ENCODE peak calls at places on chromosome X, in seven cellular contexts. One of them, this sample, is unnamed.

GRCh38 chrX:128992107-128992971 is 531.0 kb downstream of the SMARCA1 start:
- DNase-seq in COR-L47: no peak
- DNase-seq in CD4-positive, alpha-beta T cell: no peak
- DNase-seq in stimulated activated CD4-positive, alpha-beta T cell treated with anti-CD3 and anti-CD28 coated beads, Interleukin-12 subunit alpha, Interleukin-12 subunit beta, amount 100 ng/mL, for 24 hours: no peak
- DNase-seq in left lung: no peak
- DNase-seq in GOT3: no peak
- DNase-seq in stimulated activated naive CD4-positive, alpha-beta T cell: no peak
- DNase-seq in this sample: no peak

GRCh38 chrX:111133389-111133788 is 37.4 kb downstream of the PAK3 start:
- DNase-seq in stimulated activated naive CD4-positive, alpha-beta T cell: no peak
- DNase-seq in stimulated activated CD4-positive, alpha-beta T cell treated with anti-CD3 and anti-CD28 coated beads, Interleukin-12 subunit alpha, Interleukin-12 subunit beta, amount 100 ng/mL, for 24 hours: no peak
- DNase-seq in GOT3: no peak
- DNase-seq in COR-L47: no peak
- DNase-seq in left lung: no peak
- DNase-seq in CD4-positive, alpha-beta T cell: no peak
- DNase-seq in this sample: no peak

GRCh38 chrX:15988661-15989603 is 134.3 kb upstream of the AP1S2 start:
- DNase-seq in stimulated activated naive CD4-positive, alpha-beta T cell: no peak
- DNase-seq in COR-L47: no peak
- DNase-seq in CD4-positive, alpha-beta T cell: no peak
- DNase-seq in GOT3: no peak
- DNase-seq in left lung: no peak
- DNase-seq in stimulated activated CD4-positive, alpha-beta T cell treated with anti-CD3 and anti-CD28 coated beads, Interleukin-12 subunit alpha, Interleukin-12 subunit beta, amount 100 ng/mL, for 24 hours: no peak
- DNase-seq in this sample: no peak

GRCh38 chrX:74421181-74422028 is at the start of gene SLC16A2:
- DNase-seq in left lung: peak; percentile 68
- DNase-seq in CD4-positive, alpha-beta T cell: peak; percentile 16
- DNase-seq in stimulated activated CD4-positive, alpha-beta T cell treated with anti-CD3 and anti-CD28 coated beads, Interleukin-12 subunit alpha, Interleukin-12 subunit beta, amount 100 ng/mL, for 24 hours: peak; percentile 17
- DNase-seq in COR-L47: no peak
- DNase-seq in GOT3: peak; percentile 20
- DNase-seq in stimulated activated naive CD4-positive, alpha-beta T cell: peak; percentile 13
- DNase-seq in this sample: peak; percentile 35

GRCh38 chrX:16212436-16212835 is 45.2 kb downstream of the MAGEB17 start:
- DNase-seq in stimulated activated CD4-positive, alpha-beta T cell treated with anti-CD3 and anti-CD28 coated beads, Interleukin-12 subunit alpha, Interleukin-12 subunit beta, amount 100 ng/mL, for 24 hours: no peak
- DNase-seq in COR-L47: no peak
- DNase-seq in stimulated activated naive CD4-positive, alpha-beta T cell: no peak
- DNase-seq in GOT3: no peak
- DNase-seq in left lung: no peak
- DNase-seq in CD4-positive, alpha-beta T cell: no peak
- DNase-seq in this sample: no peak

GRCh38 chrX:132940727-132941162 is 17.7 kb downstream of the HS6ST2 start:
- DNase-seq in stimulated activated CD4-positive, alpha-beta T cell treated with anti-CD3 and anti-CD28 coated beads, Interleukin-12 subunit alpha, Interleukin-12 subunit beta, amount 100 ng/mL, for 24 hours: no peak
- DNase-seq in left lung: no peak
- DNase-seq in stimulated activated naive CD4-positive, alpha-beta T cell: no peak
- DNase-seq in CD4-positive, alpha-beta T cell: no peak
- DNase-seq in COR-L47: no peak
- DNase-seq in GOT3: no peak
- DNase-seq in this sample: no peak

GRCh38 chrX:109049903-109050302 is 313.5 kb upstream of the IRS4 start:
- DNase-seq in stimulated activated naive CD4-positive, alpha-beta T cell: no peak
- DNase-seq in GOT3: no peak
- DNase-seq in COR-L47: no peak
- DNase-seq in CD4-positive, alpha-beta T cell: no peak
- DNase-seq in stimulated activated CD4-positive, alpha-beta T cell treated with anti-CD3 and anti-CD28 coated beads, Interleukin-12 subunit alpha, Interleukin-12 subunit beta, amount 100 ng/mL, for 24 hours: no peak
- DNase-seq in left lung: no peak
- DNase-seq in this sample: no peak

GRCh38 chrX:29890646-29891200 is 324.6 kb upstream of the MAGEB2 start:
- DNase-seq in GOT3: no peak
- DNase-seq in stimulated activated CD4-positive, alpha-beta T cell treated with anti-CD3 and anti-CD28 coated beads, Interleukin-12 subunit alpha, Interleukin-12 subunit beta, amount 100 ng/mL, for 24 hours: no peak
- DNase-seq in COR-L47: no peak
- DNase-seq in CD4-positive, alpha-beta T cell: no peak
- DNase-seq in stimulated activated naive CD4-positive, alpha-beta T cell: no peak
- DNase-seq in left lung: no peak
- DNase-seq in this sample: no peak

GRCh38 chrX:1809581-1809980 is 194.7 kb downstream of the ASMT start:
- DNase-seq in left lung: no peak
- DNase-seq in GOT3: no peak
- DNase-seq in COR-L47: no peak
- DNase-seq in CD4-positive, alpha-beta T cell: no peak
- DNase-seq in stimulated activated CD4-positive, alpha-beta T cell treated with anti-CD3 and anti-CD28 coated beads, Interleukin-12 subunit alpha, Interleukin-12 subunit beta, amount 100 ng/mL, for 24 hours: no peak
- DNase-seq in stimulated activated naive CD4-positive, alpha-beta T cell: no peak
- DNase-seq in this sample: no peak

GRCh38 chrX:68681443-68681941 is 34.0 kb downstream of the STARD8 start:
- DNase-seq in COR-L47: no peak
- DNase-seq in GOT3: peak; percentile 9
- DNase-seq in stimulated activated naive CD4-positive, alpha-beta T cell: no peak
- DNase-seq in CD4-positive, alpha-beta T cell: no peak
- DNase-seq in left lung: no peak
- DNase-seq in stimulated activated CD4-positive, alpha-beta T cell treated with anti-CD3 and anti-CD28 coated beads, Interleukin-12 subunit alpha, Interleukin-12 subunit beta, amount 100 ng/mL, for 24 hours: no peak
- DNase-seq in this sample: no peak

GRCh38 chrX:140712413-140713173 is 3.0 kb downstream of the LINC00632 start:
- DNase-seq in COR-L47: no peak
- DNase-seq in CD4-positive, alpha-beta T cell: no peak
- DNase-seq in stimulated activated CD4-positive, alpha-beta T cell treated with anti-CD3 and anti-CD28 coated beads, Interleukin-12 subunit alpha, Interleukin-12 subunit beta, amount 100 ng/mL, for 24 hours: no peak
- DNase-seq in stimulated activated naive CD4-positive, alpha-beta T cell: no peak
- DNase-seq in GOT3: no peak
- DNase-seq in left lung: peak; percentile 52
- DNase-seq in this sample: peak; percentile 38

GRCh38 chrX:16491461-16491860 is 158.5 kb upstream of the S100G start:
- DNase-seq in stimulated activated CD4-positive, alpha-beta T cell treated with anti-CD3 and anti-CD28 coated beads, Interleukin-12 subunit alpha, Interleukin-12 subunit beta, amount 100 ng/mL, for 24 hours: no peak
- DNase-seq in GOT3: no peak
- DNase-seq in stimulated activated naive CD4-positive, alpha-beta T cell: no peak
- DNase-seq in COR-L47: no peak
- DNase-seq in CD4-positive, alpha-beta T cell: no peak
- DNase-seq in left lung: no peak
- DNase-seq in this sample: no peak

GRCh38 chrX:136725446-136726104 is 55.2 kb downstream of the ARHGEF6 start:
- DNase-seq in CD4-positive, alpha-beta T cell: no peak
- DNase-seq in COR-L47: no peak
- DNase-seq in stimulated activated CD4-positive, alpha-beta T cell treated with anti-CD3 and anti-CD28 coated beads, Interleukin-12 subunit alpha, Interleukin-12 subunit beta, amount 100 ng/mL, for 24 hours: no peak
- DNase-seq in left lung: no peak
- DNase-seq in stimulated activated naive CD4-positive, alpha-beta T cell: no peak
- DNase-seq in GOT3: no peak
- DNase-seq in this sample: no peak

GRCh38 chrX:74015379-74016019 is 288.5 kb upstream of the ZCCHC13 start:
- DNase-seq in stimulated activated naive CD4-positive, alpha-beta T cell: peak; percentile 40
- DNase-seq in stimulated activated CD4-positive, alpha-beta T cell treated with anti-CD3 and anti-CD28 coated beads, Interleukin-12 subunit alpha, Interleukin-12 subunit beta, amount 100 ng/mL, for 24 hours: peak; percentile 29
- DNase-seq in GOT3: peak; percentile 1
- DNase-seq in COR-L47: peak; percentile 33
- DNase-seq in CD4-positive, alpha-beta T cell: peak; percentile 59
- DNase-seq in left lung: peak; percentile 45
- DNase-seq in this sample: peak; percentile 42

GRCh38 chrX:119512145-119512800 is 44.0 kb downstream of the SLC25A5 start:
- DNase-seq in GOT3: no peak
- DNase-seq in COR-L47: peak; percentile 70
- DNase-seq in stimulated activated naive CD4-positive, alpha-beta T cell: peak; percentile 1
- DNase-seq in CD4-positive, alpha-beta T cell: no peak
- DNase-seq in stimulated activated CD4-positive, alpha-beta T cell treated with anti-CD3 and anti-CD28 coated beads, Interleukin-12 subunit alpha, Interleukin-12 subunit beta, amount 100 ng/mL, for 24 hours: no peak
- DNase-seq in left lung: peak; percentile 68
- DNase-seq in this sample: no peak

GRCh38 chrX:123736333-123736921 is 3.6 kb upstream of the THOC2 start:
- DNase-seq in left lung: no peak
- DNase-seq in GOT3: no peak
- DNase-seq in stimulated activated naive CD4-positive, alpha-beta T cell: no peak
- DNase-seq in COR-L47: no peak
- DNase-seq in stimulated activated CD4-positive, alpha-beta T cell treated with anti-CD3 and anti-CD28 coated beads, Interleukin-12 subunit alpha, Interleukin-12 subunit beta, amount 100 ng/mL, for 24 hours: no peak
- DNase-seq in CD4-positive, alpha-beta T cell: no peak
- DNase-seq in this sample: no peak

GRCh38 chrX:15464704-15465103 is 28.4 kb downstream of the PIR start:
- DNase-seq in stimulated activated CD4-positive, alpha-beta T cell treated with anti-CD3 and anti-CD28 coated beads, Interleukin-12 subunit alpha, Interleukin-12 subunit beta, amount 100 ng/mL, for 24 hours: no peak
- DNase-seq in GOT3: no peak
- DNase-seq in stimulated activated naive CD4-positive, alpha-beta T cell: no peak
- DNase-seq in COR-L47: no peak
- DNase-seq in CD4-positive, alpha-beta T cell: no peak
- DNase-seq in left lung: no peak
- DNase-seq in this sample: no peak

GRCh38 chrX:32408389-32408788 is 803.0 kb downstream of the DMD start:
- DNase-seq in stimulated activated CD4-positive, alpha-beta T cell treated with anti-CD3 and anti-CD28 coated beads, Interleukin-12 subunit alpha, Interleukin-12 subunit beta, amount 100 ng/mL, for 24 hours: no peak
- DNase-seq in CD4-positive, alpha-beta T cell: no peak
- DNase-seq in left lung: no peak
- DNase-seq in COR-L47: peak; percentile 12
- DNase-seq in GOT3: no peak
- DNase-seq in stimulated activated naive CD4-positive, alpha-beta T cell: no peak
- DNase-seq in this sample: no peak

GRCh38 chrX:38335382-38335781 is 8.1 kb upstream of the RPGR start:
- DNase-seq in COR-L47: no peak
- DNase-seq in left lung: no peak
- DNase-seq in stimulated activated CD4-positive, alpha-beta T cell treated with anti-CD3 and anti-CD28 coated beads, Interleukin-12 subunit alpha, Interleukin-12 subunit beta, amount 100 ng/mL, for 24 hours: no peak
- DNase-seq in stimulated activated naive CD4-positive, alpha-beta T cell: no peak
- DNase-seq in GOT3: no peak
- DNase-seq in CD4-positive, alpha-beta T cell: no peak
- DNase-seq in this sample: no peak

GRCh38 chrX:38656350-38656915 is 95.1 kb downstream of the TSPAN7 start:
- DNase-seq in stimulated activated naive CD4-positive, alpha-beta T cell: no peak
- DNase-seq in COR-L47: no peak
- DNase-seq in GOT3: no peak
- DNase-seq in left lung: no peak
- DNase-seq in stimulated activated CD4-positive, alpha-beta T cell treated with anti-CD3 and anti-CD28 coated beads, Interleukin-12 subunit alpha, Interleukin-12 subunit beta, amount 100 ng/mL, for 24 hours: no peak
- DNase-seq in CD4-positive, alpha-beta T cell: no peak
- DNase-seq in this sample: no peak

GRCh38 chrX:110965409-110965808 is 130.6 kb upstream of the PAK3 start:
- DNase-seq in stimulated activated naive CD4-positive, alpha-beta T cell: no peak
- DNase-seq in stimulated activated CD4-positive, alpha-beta T cell treated with anti-CD3 and anti-CD28 coated beads, Interleukin-12 subunit alpha, Interleukin-12 subunit beta, amount 100 ng/mL, for 24 hours: no peak
- DNase-seq in left lung: no peak
- DNase-seq in CD4-positive, alpha-beta T cell: no peak
- DNase-seq in COR-L47: no peak
- DNase-seq in GOT3: no peak
- DNase-seq in this sample: no peak